ENCODE peak calls at places on chromosomes 4 and X, in nine cellular contexts. V is HL-60, Z is astrocyte, T is lower lobe of right lung, J is suprapubic skin, U is GM23338, B is A673, O is ascending aorta, M is upper lobe of right lung. N is an unnamed sample.

GRCh38 chrX:116240446-116240845 is 69.9 kb downstream of the AGTR2 start:
- DNase-seq in V (no peak), Z (no peak), T (no peak), J (no peak), U (no peak), B (no peak), O (no peak), M (no peak), N (no peak)

GRCh38 chr4:120683902-120684540 is 238.5 kb downstream of the PRDM5 start:
- DNase-seq in V (no peak), Z (no peak), T (no peak), J (no peak), U (no peak), B (no peak), O (no peak), M (no peak), N (no peak)

GRCh38 chr4:17765514-17766286 is 15.7 kb downstream of the FAM184B start:
- DNase-seq in V (no peak), Z (no peak), T (no peak), J (no peak), U (no peak), B (no peak), O (no peak), M (no peak), N (no peak)

GRCh38 chr4:85455942-85456341 is 19.0 kb upstream of the ARHGAP24 start:
- DNase-seq in V (no peak), Z (no peak), T (no peak), J (no peak), U (no peak), B (no peak), O (no peak), M (no peak), N (no peak)

GRCh38 chr4:121226362-121226761 is 62.2 kb upstream of the TNIP3 start:
- DNase-seq in V (no peak), Z (no peak), T (no peak), J (no peak), U (peak; percentile 15), B (peak; percentile 14), O (no peak), M (no peak), N (no peak)

GRCh38 chr4:75844151-75844662 is 58.0 kb downstream of the PPEF2 start:
- DNase-seq in V (no peak), Z (peak; percentile 95), T (no peak), J (no peak), U (no peak), B (no peak), O (no peak), M (no peak), N (no peak)

GRCh38 chr4:92447265-92447905 is 143.6 kb downstream of the GRID2 start:
- DNase-seq in V (no peak), Z (no peak), T (no peak), J (no peak), U (no peak), B (no peak), O (no peak), M (no peak), N (no peak)

GRCh38 chr4:2871911-2872310 is 28.3 kb downstream of the ADD1 start:
- DNase-seq in V (no peak), Z (no peak), T (no peak), J (no peak), U (no peak), B (peak; percentile 70), O (no peak), M (no peak), N (no peak)

GRCh38 chrX:3143043-3143799 is 102.0 kb downstream of the ARSF start:
- DNase-seq in V (peak; percentile 80), Z (no peak), T (no peak), J (no peak), U (no peak), B (peak; percentile 15), O (no peak), M (no peak), N (no peak)

GRCh38 chrX:143437439-143437838 is 79.8 kb downstream of the SPANXN3 start:
- DNase-seq in V (no peak), Z (no peak), T (no peak), J (no peak), U (peak; percentile 53), B (peak; percentile 21), O (no peak), M (no peak), N (peak; percentile 0)

GRCh38 chr4:125911481-125911880 is 596.7 kb downstream of the FAT4 start:
- DNase-seq in V (no peak), Z (no peak), T (no peak), J (no peak), U (peak; percentile 45), B (no peak), O (no peak), M (no peak), N (no peak)

GRCh38 chrX:134377537-134377936 is 82.4 kb upstream of the HPRT1 start:
- DNase-seq in V (no peak), Z (peak; percentile 36), T (no peak), J (no peak), U (no peak), B (peak; percentile 67), O (no peak), M (no peak), N (no peak)

GRCh38 chr4:154308207-154308606 is 183.4 kb downstream of the DCHS2 start:
- DNase-seq in V (no peak), Z (no peak), T (no peak), J (no peak), U (no peak), B (no peak), O (no peak), M (no peak), N (no peak)

GRCh38 chr4:110198472-110199419 is at the start of gene ELOVL6:
- DNase-seq in V (no peak), Z (peak; percentile 68), T (peak; percentile 66), J (peak; percentile 80), U (peak; percentile 98), B (peak; percentile 85), O (no peak), M (peak; percentile 77), N (peak; percentile 63)

GRCh38 chr4:28557755-28558154 is 1697.1 kb downstream of the STIM2 start:
- DNase-seq in V (no peak), Z (no peak), T (no peak), J (no peak), U (no peak), B (no peak), O (no peak), M (no peak), N (no peak)

GRCh38 chr4:185810746-185811508 is 1.1 kb downstream of the SORBS2 start:
- DNase-seq in V (no peak), Z (no peak), T (no peak), J (no peak), U (peak; percentile 33), B (no peak), O (no peak), M (no peak), N (no peak)

GRCh38 chrX:9983463-9983862 is 16.3 kb downstream of the CLDN34 start:
- DNase-seq in V (no peak), Z (no peak), T (no peak), J (no peak), U (no peak), B (no peak), O (no peak), M (no peak), N (no peak)

GRCh38 chr4:38412137-38412536 is 251.9 kb upstream of the KLF3 start:
- DNase-seq in V (no peak), Z (no peak), T (no peak), J (no peak), U (no peak), B (no peak), O (no peak), M (no peak), N (no peak)

GRCh38 chr4:169103966-169104412 is 93.9 kb upstream of the CBR4 start:
- DNase-seq in V (no peak), Z (no peak), T (no peak), J (no peak), U (peak; percentile 85), B (no peak), O (no peak), M (no peak), N (peak; percentile 34)

GRCh38 chrX:7068939-7069367 is 78.6 kb upstream of the STS start:
- DNase-seq in V (no peak), Z (no peak), T (no peak), J (no peak), U (peak; percentile 44), B (no peak), O (no peak), M (no peak), N (no peak)
- TF ChIP-seq CTCF in V (no peak), Z (no peak), T (no peak), J (no peak), U (peak; percentile 73), B (peak; percentile 48), O (no peak), M (no peak), N (no peak)

GRCh38 chr4:119041951-119042560 is 93.6 kb upstream of the MYOZ2 start:
- DNase-seq in V (peak; percentile 15), Z (peak; percentile 49), T (no peak), J (no peak), U (peak; percentile 89), B (peak; percentile 81), O (no peak), M (no peak), N (peak; percentile 75)

GRCh38 chr4:119039779-119040178 is 95.9 kb upstream of the MYOZ2 start:
- DNase-seq in V (no peak), Z (no peak), T (no peak), J (no peak), U (peak; percentile 79), B (no peak), O (no peak), M (no peak), N (no peak)

GRCh38 chr4:119040711-119041185 is 94.9 kb upstream of the MYOZ2 start:
- DNase-seq in V (no peak), Z (peak; percentile 93), T (no peak), J (no peak), U (peak; percentile 62), B (no peak), O (no peak), M (no peak), N (no peak)

GRCh38 chr4:119039160-119039559 is 96.5 kb upstream of the MYOZ2 start:
- DNase-seq in V (no peak), Z (no peak), T (no peak), J (no peak), U (no peak), B (no peak), O (no peak), M (no peak), N (no peak)

GRCh38 chr4:119040261-119040660 is 95.4 kb upstream of the MYOZ2 start:
- DNase-seq in V (no peak), Z (peak; percentile 18), T (no peak), J (no peak), U (no peak), B (no peak), O (no peak), M (no peak), N (no peak)
- H3K27ac ChIP-seq in V (no peak overlapping the region), Z (peak overlapping the region; percentile 90), T (peak overlapping the region; percentile 46), J (peak overlapping the region; percentile 61), U (peak overlapping the region; percentile 48), B (no peak overlapping the region), O (peak overlapping the region; percentile 95), M (peak overlapping the region; percentile 32), N (no peak overlapping the region)

GRCh38 chr4:32340591-32340990 is 1620.4 kb downstream of the PCDH7 start:
- DNase-seq in V (no peak), Z (no peak), T (no peak), J (no peak), U (peak; percentile 17), B (no peak), O (no peak), M (no peak), N (no peak)
- TF ChIP-seq CTCF in V (no peak), Z (no peak), T (no peak), J (no peak), U (peak; percentile 15), B (no peak), O (no peak), M (no peak), N (no peak)

GRCh38 chr4:102392033-102392744 is 46.9 kb upstream of the SLC39A8 start:
- DNase-seq in V (no peak), Z (no peak), T (no peak), J (no peak), U (peak; percentile 52), B (no peak), O (no peak), M (no peak), N (no peak)
- H3K27ac ChIP-seq in V (peak overlapping the region; percentile 76), Z (no peak overlapping the region), T (no peak overlapping the region), J (no peak overlapping the region), U (peak overlapping the region; percentile 64), B (no peak overlapping the region), O (no peak overlapping the region), M (no peak overlapping the region), N (no peak overlapping the region)

N was measured in RWPE1.